ENCODE peak calls at places on chromosomes 5 and 9, in eight cellular contexts. One of them, this sample, is unnamed.

GRCh38 chr5:78574157-78574673 is 74.4 kb downstream of the LHFPL2 start:
- DNase-seq in astrocyte: no peak
- DNase-seq in brain microvascular endothelial cell: no peak
- DNase-seq in colonic mucosa: no peak
- DNase-seq in CD4-positive, alpha-beta memory T cell: no peak
- DNase-seq in Peyer's patch: peak; percentile 63
- DNase-seq in bronchial epithelial cell: no peak
- DNase-seq in breast epithelium: no peak
- DNase-seq in this sample: peak; percentile 39

GRCh38 chr9:135070198-135070951 is 17.1 kb upstream of the OLFM1 start:
- DNase-seq in astrocyte: no peak
- DNase-seq in brain microvascular endothelial cell: no peak
- DNase-seq in colonic mucosa: no peak
- DNase-seq in CD4-positive, alpha-beta memory T cell: no peak
- DNase-seq in Peyer's patch: peak; percentile 33
- DNase-seq in bronchial epithelial cell: no peak
- DNase-seq in breast epithelium: peak; percentile 20
- DNase-seq in this sample: no peak

GRCh38 chr9:4238522-4238921 is 61.3 kb downstream of the GLIS3 start:
- DNase-seq in astrocyte: peak; percentile 83
- DNase-seq in brain microvascular endothelial cell: peak; percentile 53
- DNase-seq in colonic mucosa: no peak
- DNase-seq in CD4-positive, alpha-beta memory T cell: no peak
- DNase-seq in Peyer's patch: no peak
- DNase-seq in bronchial epithelial cell: peak; percentile 65
- DNase-seq in breast epithelium: no peak
- DNase-seq in this sample: no peak

GRCh38 chr9:105027082-105027481 is 99.1 kb upstream of the ABCA1 start:
- DNase-seq in astrocyte: no peak
- DNase-seq in brain microvascular endothelial cell: no peak
- DNase-seq in colonic mucosa: no peak
- DNase-seq in CD4-positive, alpha-beta memory T cell: no peak
- DNase-seq in Peyer's patch: no peak
- DNase-seq in bronchial epithelial cell: no peak
- DNase-seq in breast epithelium: no peak
- DNase-seq in this sample: no peak

GRCh38 chr9:98022447-98022846 is 34.1 kb upstream of the NANS start:
- DNase-seq in astrocyte: peak; percentile 58
- DNase-seq in brain microvascular endothelial cell: peak; percentile 52
- DNase-seq in colonic mucosa: no peak
- DNase-seq in CD4-positive, alpha-beta memory T cell: no peak
- DNase-seq in Peyer's patch: no peak
- DNase-seq in bronchial epithelial cell: no peak
- DNase-seq in breast epithelium: no peak
- DNase-seq in this sample: no peak

GRCh38 chr9:134496413-134497282 is 145.0 kb upstream of the COL5A1 start:
- DNase-seq in astrocyte: peak; percentile 71
- DNase-seq in brain microvascular endothelial cell: peak; percentile 75
- DNase-seq in colonic mucosa: no peak
- DNase-seq in CD4-positive, alpha-beta memory T cell: no peak
- DNase-seq in Peyer's patch: peak; percentile 39
- DNase-seq in bronchial epithelial cell: no peak
- DNase-seq in breast epithelium: no peak
- DNase-seq in this sample: no peak

GRCh38 chr9:37033753-37034319 is at the start of gene PAX5:
- DNase-seq in astrocyte: no peak
- DNase-seq in brain microvascular endothelial cell: no peak
- DNase-seq in colonic mucosa: no peak
- DNase-seq in CD4-positive, alpha-beta memory T cell: no peak
- DNase-seq in Peyer's patch: peak; percentile 79
- DNase-seq in bronchial epithelial cell: no peak
- DNase-seq in breast epithelium: no peak
- DNase-seq in this sample: no peak

GRCh38 chr5:1948111-1948510 is 65.4 kb upstream of the IRX4 start:
- DNase-seq in astrocyte: no peak
- DNase-seq in brain microvascular endothelial cell: no peak
- DNase-seq in colonic mucosa: no peak
- DNase-seq in CD4-positive, alpha-beta memory T cell: no peak
- DNase-seq in Peyer's patch: no peak
- DNase-seq in bronchial epithelial cell: no peak
- DNase-seq in breast epithelium: no peak
- DNase-seq in this sample: no peak

GRCh38 chr5:88827997-88828396 is 55.0 kb downstream of the MEF2C start:
- DNase-seq in astrocyte: peak; percentile 20
- DNase-seq in brain microvascular endothelial cell: no peak
- DNase-seq in colonic mucosa: no peak
- DNase-seq in CD4-positive, alpha-beta memory T cell: no peak
- DNase-seq in Peyer's patch: no peak
- DNase-seq in bronchial epithelial cell: no peak
- DNase-seq in breast epithelium: no peak
- DNase-seq in this sample: no peak

GRCh38 chr9:91714020-91714721 is 235.9 kb downstream of the ROR2 start:
- DNase-seq in astrocyte: peak; percentile 19
- DNase-seq in brain microvascular endothelial cell: peak; percentile 64
- DNase-seq in colonic mucosa: peak; percentile 65
- DNase-seq in CD4-positive, alpha-beta memory T cell: no peak
- DNase-seq in Peyer's patch: peak; percentile 74
- DNase-seq in bronchial epithelial cell: peak; percentile 18
- DNase-seq in breast epithelium: no peak
- DNase-seq in this sample: peak; percentile 4

GRCh38 chr9:123269316-123269715 is 930 bp upstream of the STRBP start:
- DNase-seq in astrocyte: no peak
- DNase-seq in brain microvascular endothelial cell: no peak
- DNase-seq in colonic mucosa: no peak
- DNase-seq in CD4-positive, alpha-beta memory T cell: peak; percentile 2
- DNase-seq in Peyer's patch: peak; percentile 51
- DNase-seq in bronchial epithelial cell: no peak
- DNase-seq in breast epithelium: no peak
- DNase-seq in this sample: no peak

GRCh38 chr5:40071870-40072269 is 607.8 kb upstream of the PTGER4 start:
- DNase-seq in astrocyte: peak; percentile 6
- DNase-seq in brain microvascular endothelial cell: peak; percentile 25
- DNase-seq in colonic mucosa: no peak
- DNase-seq in CD4-positive, alpha-beta memory T cell: no peak
- DNase-seq in Peyer's patch: no peak
- DNase-seq in bronchial epithelial cell: peak; percentile 87
- DNase-seq in breast epithelium: no peak
- DNase-seq in this sample: peak; percentile 18

GRCh38 chr9:33161589-33162132 is 5.5 kb downstream of the B4GALT1 start:
- DNase-seq in astrocyte: no peak
- DNase-seq in brain microvascular endothelial cell: no peak
- DNase-seq in colonic mucosa: peak; percentile 75
- DNase-seq in CD4-positive, alpha-beta memory T cell: no peak
- DNase-seq in Peyer's patch: no peak
- DNase-seq in bronchial epithelial cell: peak; percentile 85
- DNase-seq in breast epithelium: no peak
- DNase-seq in this sample: no peak
- H3K4me3 ChIP-seq in astrocyte: peak overlapping the region; percentile 24
- H3K4me3 ChIP-seq in brain microvascular endothelial cell: no peak overlapping the region
- H3K4me3 ChIP-seq in colonic mucosa: no peak overlapping the region
- H3K4me3 ChIP-seq in CD4-positive, alpha-beta memory T cell: peak overlapping the region; percentile 18
- H3K4me3 ChIP-seq in Peyer's patch: no peak overlapping the region
- H3K4me3 ChIP-seq in bronchial epithelial cell: peak overlapping the region; percentile 6
- H3K4me3 ChIP-seq in breast epithelium: peak overlapping the region; percentile 90
- H3K4me3 ChIP-seq in this sample: peak overlapping the region; percentile 7

GRCh38 chr5:60349891-60350415 is 350.0 kb downstream of the DEPDC1B start:
- DNase-seq in astrocyte: no peak
- DNase-seq in brain microvascular endothelial cell: no peak
- DNase-seq in colonic mucosa: no peak
- DNase-seq in CD4-positive, alpha-beta memory T cell: no peak
- DNase-seq in Peyer's patch: no peak
- DNase-seq in bronchial epithelial cell: no peak
- DNase-seq in breast epithelium: no peak
- DNase-seq in this sample: no peak
- H3K4me3 ChIP-seq in astrocyte: no peak overlapping the region
- H3K4me3 ChIP-seq in brain microvascular endothelial cell: no peak overlapping the region
- H3K4me3 ChIP-seq in colonic mucosa: no peak overlapping the region
- H3K4me3 ChIP-seq in CD4-positive, alpha-beta memory T cell: no peak overlapping the region
- H3K4me3 ChIP-seq in Peyer's patch: no peak overlapping the region
- H3K4me3 ChIP-seq in bronchial epithelial cell: no peak overlapping the region
- H3K4me3 ChIP-seq in breast epithelium: no peak overlapping the region
- H3K4me3 ChIP-seq in this sample: no peak overlapping the region

DNA sequence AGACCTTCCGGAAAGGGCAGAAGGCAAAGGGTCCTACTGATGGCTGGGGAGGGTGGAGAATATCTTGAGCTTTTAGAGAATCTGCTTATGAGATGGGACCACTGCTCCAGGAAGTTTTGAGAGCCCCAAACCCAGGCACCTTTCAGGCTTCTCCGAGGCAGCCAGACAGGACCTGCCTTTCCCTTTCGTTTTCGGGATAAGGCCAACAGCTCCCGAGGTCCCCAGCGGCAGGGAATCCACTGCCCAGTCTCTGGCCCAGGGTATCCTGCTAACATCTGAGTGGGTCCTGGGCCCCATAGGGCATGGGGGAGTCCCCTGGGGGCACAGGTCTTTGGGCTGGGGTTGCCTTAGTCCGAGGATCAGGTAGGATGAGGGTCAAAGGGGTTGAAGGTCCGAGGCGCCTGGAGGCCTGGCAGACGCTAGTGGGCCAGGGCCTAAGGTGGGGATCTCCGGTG is 3.3 kb downstream of the PITX1 start:
- DNase-seq in astrocyte: no peak
- DNase-seq in brain microvascular endothelial cell: no peak
- DNase-seq in colonic mucosa: no peak
- DNase-seq in CD4-positive, alpha-beta memory T cell: no peak
- DNase-seq in Peyer's patch: no peak
- DNase-seq in bronchial epithelial cell: no peak
- DNase-seq in breast epithelium: no peak
- DNase-seq in this sample: no peak
- H3K4me3 ChIP-seq in astrocyte: no peak overlapping the region
- H3K4me3 ChIP-seq in brain microvascular endothelial cell: no peak overlapping the region
- H3K4me3 ChIP-seq in colonic mucosa: peak overlapping the region; percentile 31
- H3K4me3 ChIP-seq in CD4-positive, alpha-beta memory T cell: no peak overlapping the region
- H3K4me3 ChIP-seq in Peyer's patch: no peak overlapping the region
- H3K4me3 ChIP-seq in bronchial epithelial cell: no peak overlapping the region
- H3K4me3 ChIP-seq in breast epithelium: peak overlapping the region; percentile 26
- H3K4me3 ChIP-seq in this sample: peak overlapping the region; percentile 77

GRCh38 chr9:121788686-121789366 is 137.4 kb downstream of the DAB2IP start:
- DNase-seq in astrocyte: no peak
- DNase-seq in brain microvascular endothelial cell: no peak
- DNase-seq in colonic mucosa: no peak
- DNase-seq in CD4-positive, alpha-beta memory T cell: no peak
- DNase-seq in Peyer's patch: no peak
- DNase-seq in bronchial epithelial cell: peak; percentile 30
- DNase-seq in breast epithelium: no peak
- DNase-seq in this sample: no peak

GRCh38 chr9:121785673-121786542 is 134.5 kb downstream of the DAB2IP start:
- DNase-seq in astrocyte: no peak
- DNase-seq in brain microvascular endothelial cell: no peak
- DNase-seq in colonic mucosa: no peak
- DNase-seq in CD4-positive, alpha-beta memory T cell: no peak
- DNase-seq in Peyer's patch: no peak
- DNase-seq in bronchial epithelial cell: no peak
- DNase-seq in breast epithelium: no peak
- DNase-seq in this sample: no peak

GRCh38 chr9:121786543-121786948 is 135.1 kb downstream of the DAB2IP start:
- DNase-seq in astrocyte: no peak
- DNase-seq in brain microvascular endothelial cell: no peak
- DNase-seq in colonic mucosa: no peak
- DNase-seq in CD4-positive, alpha-beta memory T cell: no peak
- DNase-seq in Peyer's patch: no peak
- DNase-seq in bronchial epithelial cell: no peak
- DNase-seq in breast epithelium: no peak
- DNase-seq in this sample: no peak

GRCh38 chr9:121786998-121787422 is 135.6 kb downstream of the DAB2IP start:
- DNase-seq in astrocyte: no peak
- DNase-seq in brain microvascular endothelial cell: no peak
- DNase-seq in colonic mucosa: no peak
- DNase-seq in CD4-positive, alpha-beta memory T cell: no peak
- DNase-seq in Peyer's patch: no peak
- DNase-seq in bronchial epithelial cell: no peak
- DNase-seq in breast epithelium: no peak
- DNase-seq in this sample: no peak

DNA sequence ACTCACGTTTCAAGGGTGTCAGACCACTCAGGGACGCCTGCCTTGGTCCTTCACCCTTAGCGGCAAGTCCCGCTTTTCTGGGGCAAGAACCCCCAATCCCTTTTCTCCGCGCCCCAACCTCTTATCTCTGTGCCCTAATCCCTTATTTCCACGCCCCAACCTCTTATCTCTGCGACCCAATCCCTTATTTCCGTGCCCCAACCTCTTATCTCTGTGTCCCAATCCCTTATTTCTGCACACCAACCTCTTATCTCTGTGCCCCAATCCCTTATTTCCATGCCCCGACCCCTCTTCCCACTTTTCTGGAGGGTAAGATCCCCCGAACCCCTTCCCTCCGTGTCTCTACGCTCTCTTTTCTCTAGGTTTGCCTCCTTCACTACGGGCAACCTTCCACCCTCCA is 139.4 kb downstream of the DAB2IP start:
- DNase-seq in astrocyte: no peak
- DNase-seq in brain microvascular endothelial cell: no peak
- DNase-seq in colonic mucosa: no peak
- DNase-seq in CD4-positive, alpha-beta memory T cell: no peak
- DNase-seq in Peyer's patch: no peak
- DNase-seq in bronchial epithelial cell: no peak
- DNase-seq in breast epithelium: no peak
- DNase-seq in this sample: no peak
- H3K4me3 ChIP-seq in astrocyte: no peak overlapping the region
- H3K4me3 ChIP-seq in brain microvascular endothelial cell: no peak overlapping the region
- H3K4me3 ChIP-seq in colonic mucosa: no peak overlapping the region
- H3K4me3 ChIP-seq in CD4-positive, alpha-beta memory T cell: no peak overlapping the region
- H3K4me3 ChIP-seq in Peyer's patch: no peak overlapping the region
- H3K4me3 ChIP-seq in bronchial epithelial cell: no peak overlapping the region
- H3K4me3 ChIP-seq in breast epithelium: no peak overlapping the region
- H3K4me3 ChIP-seq in this sample: no peak overlapping the region

GRCh38 chr5:889075-889710 is 3.4 kb downstream of the BRD9 start:
- DNase-seq in astrocyte: no peak
- DNase-seq in brain microvascular endothelial cell: no peak
- DNase-seq in colonic mucosa: no peak
- DNase-seq in CD4-positive, alpha-beta memory T cell: no peak
- DNase-seq in Peyer's patch: no peak
- DNase-seq in bronchial epithelial cell: no peak
- DNase-seq in breast epithelium: no peak
- DNase-seq in this sample: no peak

GRCh38 chr5:892390-893136 is at the start of the genes BRD9 and TRIP13:
- DNase-seq in astrocyte: peak; percentile 52
- DNase-seq in brain microvascular endothelial cell: peak; percentile 52
- DNase-seq in colonic mucosa: peak; percentile 87
- DNase-seq in CD4-positive, alpha-beta memory T cell: peak; percentile 85
- DNase-seq in Peyer's patch: peak; percentile 91
- DNase-seq in bronchial epithelial cell: peak; percentile 57
- DNase-seq in breast epithelium: peak; percentile 72
- DNase-seq in this sample: peak; percentile 29

GRCh38 chr5:891837-892389 is 688 bp downstream of the BRD9 start:
- DNase-seq in astrocyte: no peak
- DNase-seq in brain microvascular endothelial cell: no peak
- DNase-seq in colonic mucosa: no peak
- DNase-seq in CD4-positive, alpha-beta memory T cell: no peak
- DNase-seq in Peyer's patch: no peak
- DNase-seq in bronchial epithelial cell: peak; percentile 20
- DNase-seq in breast epithelium: no peak
- DNase-seq in this sample: no peak

GRCh38 chr5:893137-893506 is 438 bp downstream of the TRIP13 start:
- DNase-seq in astrocyte: no peak
- DNase-seq in brain microvascular endothelial cell: no peak
- DNase-seq in colonic mucosa: no peak
- DNase-seq in CD4-positive, alpha-beta memory T cell: no peak
- DNase-seq in Peyer's patch: no peak
- DNase-seq in bronchial epithelial cell: no peak
- DNase-seq in breast epithelium: no peak
- DNase-seq in this sample: no peak

GRCh38 chr5:891117-891836 is 1.3 kb downstream of the BRD9 start:
- DNase-seq in astrocyte: no peak
- DNase-seq in brain microvascular endothelial cell: no peak
- DNase-seq in colonic mucosa: peak; percentile 41
- DNase-seq in CD4-positive, alpha-beta memory T cell: no peak
- DNase-seq in Peyer's patch: no peak
- DNase-seq in bronchial epithelial cell: no peak
- DNase-seq in breast epithelium: no peak
- DNase-seq in this sample: no peak
- H3K4me3 ChIP-seq in astrocyte: peak overlapping the region; percentile 82
- H3K4me3 ChIP-seq in brain microvascular endothelial cell: peak overlapping the region; percentile 92
- H3K4me3 ChIP-seq in colonic mucosa: peak overlapping the region; percentile 89
- H3K4me3 ChIP-seq in CD4-positive, alpha-beta memory T cell: peak overlapping the region; percentile 38
- H3K4me3 ChIP-seq in Peyer's patch: peak overlapping the region; percentile 79
- H3K4me3 ChIP-seq in bronchial epithelial cell: peak overlapping the region; percentile 98
- H3K4me3 ChIP-seq in breast epithelium: peak overlapping the region; percentile 70
- H3K4me3 ChIP-seq in this sample: peak overlapping the region; percentile 98

This sample was measured in skeletal muscle cell.